ENCODE peak calls at places on chromosomes 1 and 21, in four cellular contexts. V is fibroblast of villous mesenchyme, L is uterus, B is adipocyte. T is an unnamed sample.

GRCh38 chr21:14452842-14453241 is 69.9 kb upstream of the HSPA13 start:
- DNase-seq in V (no peak), L (no peak), B (no peak), T (no peak)

GRCh38 chr1:171754381-171754705 is 12.5 kb upstream of the VAMP4 start:
- DNase-seq in V (peak), L (no peak), B (peak), T (no peak)

GRCh38 chr1:15681346-15682290 is 2.5 kb upstream of the PLEKHM2 start:
- DNase-seq in V (no peak), L (no peak), B (no peak), T (no peak)

GRCh38 chr1:63545780-63546179 is 22.5 kb downstream of the EFCAB7 start:
- DNase-seq in V (peak), L (no peak), B (peak), T (no peak)

GRCh38 chr1:19665044-19665455 is 375 bp downstream of the HTR6 start:
- DNase-seq in V (no peak), L (no peak), B (no peak), T (no peak)

GRCh38 chr1:230068952-230069684 is 2.1 kb downstream of the GALNT2 start:
- DNase-seq in V (peak), L (no peak), B (no peak), T (no peak)

GRCh38 chr1:9680828-9681227 is 29.3 kb downstream of the PIK3CD start:
- DNase-seq in V (no peak), L (no peak), B (no peak), T (no peak)

GRCh38 chr1:240189386-240189989 is 97.8 kb downstream of the FMN2 start:
- DNase-seq in V (peak), L (no peak), B (peak), T (peak)

GRCh38 chr21:14573244-14573643 is 27.1 kb upstream of the SAMSN1 start:
- DNase-seq in V (no peak), L (no peak), B (no peak), T (no peak)

GRCh38 chr1:207897188-207897587 is 13.7 kb downstream of the CD34 start:
- DNase-seq in V (peak), L (no peak), B (peak), T (no peak)

GRCh38 chr1:185292237-185292636 is 24.8 kb downstream of the IVNS1ABP start:
- DNase-seq in V (no peak), L (no peak), B (no peak), T (no peak)

GRCh38 chr21:34255073-34255472 is 108.7 kb upstream of the KCNE2 start:
- DNase-seq in V (no peak), L (no peak), B (no peak), T (no peak)

GRCh38 chr1:179953974-179954493 is 576 bp upstream of the CEP350 start:
- DNase-seq in V (peak), L (peak), B (no peak), T (no peak)

GRCh38 chr1:164704954-164705353 is 146.0 kb downstream of the PBX1 start:
- DNase-seq in V (no peak), L (no peak), B (no peak), T (no peak)

GRCh38 chr1:225870883-225871282 is 11.3 kb downstream of the TMEM63A start:
- DNase-seq in V (no peak), L (no peak), B (no peak), T (no peak)

GRCh38 chr1:71823656-71824159 is 458.6 kb downstream of the NEGR1 start:
- DNase-seq in V (no peak), L (no peak), B (no peak), T (no peak)

GRCh38 chr1:163295949-163296348 is 25.8 kb upstream of the NUF2 start:
- DNase-seq in V (peak), L (no peak), B (no peak), T (no peak)

GRCh38 chr1:160363010-160363409 is 3.9 kb upstream of the NHLH1 start:
- DNase-seq in V (no peak), L (no peak), B (no peak), T (peak)

GRCh38 chr1:174005032-174005431 is 17.1 kb downstream of the RC3H1 start:
- DNase-seq in V (peak), L (no peak), B (peak), T (peak)

GRCh38 chr1:110638062-110638461 is 31.9 kb upstream of the KCNA2 start:
- DNase-seq in V (no peak), L (no peak), B (no peak), T (no peak)

GRCh38 chr1:53959664-53960250 is 13.6 kb downstream of the LRRC42 start:
- DNase-seq in V (peak), L (no peak), B (no peak), T (no peak)

GRCh38 chr1:116537439-116537838 is 33.4 kb downstream of the CD58 start:
- DNase-seq in V (peak), L (no peak), B (no peak), T (no peak)

GRCh38 chr1:63773815-63774616 is at the start of gene ROR1:
- DNase-seq in V (peak), L (peak), B (peak), T (peak)

GRCh38 chr1:174743654-174744561 is 255.8 kb upstream of the CACYBP start:
- DNase-seq in V (peak), L (no peak), B (peak), T (no peak)

GRCh38 chr1:184472117-184472516 is 85.3 kb downstream of the C1orf21 start:
- DNase-seq in V (no peak), L (no peak), B (no peak), T (no peak)

GRCh38 chr1:15758537-15758936 is at the start of gene FBLIM1:
- DNase-seq in V (no peak), L (peak), B (peak), T (no peak)

GRCh38 chr1:172903581-172904220 is 147.0 kb downstream of the TNFSF18 start:
- DNase-seq in V (peak), L (no peak), B (peak), T (no peak)

GRCh38 chr21:16304700-16305099 is 574.9 kb downstream of the USP25 start:
- DNase-seq in V (no peak), L (no peak), B (no peak), T (no peak)
- H3K4me3 ChIP-seq in V (no peak), L (no peak), B (peak), T (no peak)

DNA sequence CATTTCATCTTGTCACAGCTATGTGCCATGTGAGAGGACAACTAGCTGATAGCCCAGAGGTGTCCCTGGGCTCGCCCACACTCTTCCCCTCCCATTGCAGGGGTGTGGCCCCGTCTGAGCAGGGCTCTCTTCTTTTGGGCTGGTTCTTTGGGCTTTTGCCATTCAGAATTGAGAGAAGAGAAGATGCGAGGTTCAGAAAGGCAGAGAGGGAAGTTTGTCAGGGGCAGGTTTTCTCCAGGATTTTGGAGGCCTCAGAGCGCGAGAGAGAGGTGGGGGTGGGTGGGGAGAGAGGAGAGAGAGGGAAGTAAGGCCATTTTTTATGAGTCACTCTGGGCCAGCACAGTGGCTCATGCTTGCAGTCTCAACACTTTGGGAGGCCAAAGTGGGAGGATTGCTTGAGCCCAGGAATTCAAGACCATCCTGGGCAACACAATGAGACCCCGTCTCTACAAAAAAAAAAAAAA is 5.2 kb downstream of the IFI6 start:
- DNase-seq in V (no peak), L (no peak), B (no peak), T (no peak)
- H3K4me3 ChIP-seq in V (no peak), L (no peak), B (no peak), T (no peak)

DNA sequence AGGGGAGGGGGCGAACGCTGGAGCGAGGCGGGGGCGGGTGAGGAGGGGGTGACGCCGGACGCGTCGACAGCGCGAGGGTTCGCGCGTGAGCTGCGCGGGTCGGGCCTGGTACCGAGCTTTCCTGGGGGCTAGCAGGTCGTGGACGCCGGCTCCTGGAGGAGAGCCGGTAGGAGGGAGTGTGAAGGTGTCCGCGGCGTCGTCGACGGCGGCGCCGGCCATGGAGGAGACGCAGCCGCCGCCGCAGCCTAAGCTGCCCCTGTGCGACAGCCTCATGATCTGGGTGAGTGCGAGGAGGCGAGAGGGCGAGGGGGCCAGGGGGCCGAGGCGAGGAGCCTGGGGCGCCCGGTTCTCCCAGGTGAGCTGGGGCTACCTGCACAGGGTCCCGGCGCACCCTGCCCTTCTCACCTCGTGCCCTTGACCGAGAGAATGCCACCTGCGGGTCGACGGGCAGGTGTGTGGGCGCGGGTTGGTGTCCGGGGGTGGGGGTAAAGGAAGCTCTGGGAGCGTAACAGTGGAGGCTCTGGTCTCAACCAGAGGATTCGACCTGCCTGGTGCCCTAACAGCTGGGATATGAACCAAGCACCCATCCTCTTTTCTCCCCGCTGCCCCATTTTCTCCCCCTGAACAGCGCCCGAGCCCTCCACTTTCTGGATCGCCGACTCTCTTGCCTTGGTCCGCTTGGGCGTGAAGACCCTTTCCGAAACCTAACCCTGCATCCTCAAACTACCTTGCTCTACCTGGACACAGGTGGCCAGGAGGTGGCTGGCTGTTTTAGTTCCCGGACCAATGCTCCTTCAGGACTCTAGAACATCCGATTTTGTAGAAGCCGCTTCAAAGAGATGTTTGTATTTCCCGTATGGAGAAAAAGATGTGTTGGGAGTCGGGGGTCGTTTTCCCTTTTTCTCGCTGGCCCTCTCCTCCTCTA is at the start of gene HOOK1:
- DNase-seq in V (no peak), L (no peak), B (no peak), T (no peak)
- H3K4me3 ChIP-seq in V (no peak), L (no peak), B (no peak), T (no peak)

GRCh38 chr1:117732956-117733355 is 127.1 kb downstream of the TENT5C start:
- DNase-seq in V (no peak), L (no peak), B (no peak), T (no peak)

GRCh38 chr1:117739516-117739915 is 133.7 kb downstream of the TENT5C start:
- DNase-seq in V (no peak), L (no peak), B (no peak), T (no peak)

GRCh38 chr1:117734403-117734802 is 128.6 kb downstream of the TENT5C start:
- DNase-seq in V (no peak), L (no peak), B (no peak), T (no peak)

GRCh38 chr1:117732065-117732789 is 126.4 kb downstream of the TENT5C start:
- DNase-seq in V (no peak), L (no peak), B (no peak), T (no peak)

GRCh38 chr1:117735045-117735992 is 129.5 kb downstream of the TENT5C start:
- DNase-seq in V (peak), L (no peak), B (peak), T (peak)
- H3K4me3 ChIP-seq in V (peak), L (no peak), B (peak), T (peak)

GRCh38 chr1:158570480-158570879 is at the start of gene OR6P1:
- DNase-seq in V (no peak), L (no peak), B (no peak), T (no peak)

GRCh38 chr1:158563852-158564251 is 6.5 kb downstream of the OR6P1 start:
- DNase-seq in V (no peak), L (no peak), B (no peak), T (no peak)

GRCh38 chr1:158564608-158565007 is 5.8 kb downstream of the OR6P1 start:
- DNase-seq in V (no peak), L (no peak), B (no peak), T (no peak)
- H3K4me3 ChIP-seq in V (no peak), L (no peak), B (no peak), T (no peak)

T was measured in SJSA1.